ENCODE peak calls at places on chromosomes 7 and 10, in six cellular contexts. O, W, D, J, B and S are unnamed samples.

GRCh38 chr7:27252935-27253333 is 10.3 kb downstream of the EVX1 start:
- DNase-seq in O (peak; percentile 8), W (no peak), D (no peak), J (no peak), B (no peak), S (no peak)

GRCh38 chr10:5873515-5873995 is 16.1 kb downstream of the ANKRD16 start:
- DNase-seq in O (peak; percentile 55), W (peak; percentile 68), D (peak; percentile 63), J (peak; percentile 89), B (peak; percentile 73), S (no peak)

GRCh38 chr7:35593896-35594295 is 101.0 kb downstream of the HERPUD2 start:
- DNase-seq in O (no peak), W (no peak), D (no peak), J (peak; percentile 89), B (no peak), S (no peak)

GRCh38 chr7:26147030-26147429 is 5.0 kb upstream of the NFE2L3 start:
- DNase-seq in O (no peak), W (no peak), D (no peak), J (no peak), B (no peak), S (no peak)

GRCh38 chr10:119693262-119693957 is 32.4 kb upstream of the INPP5F start:
- DNase-seq in O (no peak), W (peak; percentile 36), D (no peak), J (no peak), B (no peak), S (no peak)

GRCh38 chr10:84026821-84027257 is 112.5 kb upstream of the GHITM start:
- DNase-seq in O (no peak), W (peak; percentile 1), D (no peak), J (peak; percentile 84), B (peak; percentile 12), S (no peak)

GRCh38 chr10:60403168-60403873 is 13.6 kb upstream of the ANK3 start:
- DNase-seq in O (no peak), W (no peak), D (no peak), J (no peak), B (no peak), S (no peak)

GRCh38 chr10:97192952-97193435 is 7.2 kb upstream of the SLIT1 start:
- DNase-seq in O (no peak), W (no peak), D (no peak), J (no peak), B (no peak), S (no peak)

GRCh38 chr10:130611239-130611638 is 475.0 kb downstream of the GLRX3 start:
- DNase-seq in O (no peak), W (no peak), D (no peak), J (no peak), B (no peak), S (no peak)

GRCh38 chr10:21584834-21585530 is 51.0 kb downstream of the MLLT10 start:
- DNase-seq in O (no peak), W (no peak), D (no peak), J (no peak), B (no peak), S (no peak)

GRCh38 chr10:44968101-44968886 is 8.7 kb downstream of the RASSF4 start:
- DNase-seq in O (no peak), W (peak; percentile 79), D (no peak), J (no peak), B (peak; percentile 18), S (no peak)

GRCh38 chr10:6204341-6205191 is 1.8 kb downstream of the PFKFB3 start:
- DNase-seq in O (peak; percentile 55), W (peak; percentile 82), D (no peak), J (peak; percentile 66), B (peak; percentile 65), S (no peak)

GRCh38 chr10:95756061-95756751 is at the start of gene ENTPD1:
- DNase-seq in O (no peak), W (peak; percentile 55), D (no peak), J (peak; percentile 57), B (no peak), S (no peak)

GRCh38 chr7:12358694-12359093 is 45.0 kb downstream of the VWDE start:
- DNase-seq in O (no peak), W (peak; percentile 21), D (no peak), J (no peak), B (no peak), S (no peak)

GRCh38 chr7:17989546-17989945 is 38.1 kb downstream of the PRPS1L1 start:
- DNase-seq in O (no peak), W (peak; percentile 55), D (no peak), J (no peak), B (no peak), S (no peak)

GRCh38 chr10:117539903-117540639 is 2.5 kb upstream of the EMX2 start:
- DNase-seq in O (no peak), W (no peak), D (no peak), J (no peak), B (no peak), S (no peak)

GRCh38 chr10:12198156-12198555 is 2.2 kb downstream of the CDC123 start:
- DNase-seq in O (no peak), W (no peak), D (no peak), J (no peak), B (no peak), S (no peak)